ENCODE peak calls at places on chromosomes 5 and 9, in nine cellular contexts. Z is sigmoid colon, S is GM12892, K is esophagus muscularis mucosa, W is upper lobe of left lung, M is prostate gland, Q is transverse colon, E is HCT116, D is spleen. R is an unnamed sample.

GRCh38 chr5:169735913-169736312 is 98.8 kb downstream of the DOCK2 start:
- DNase-seq in M (no peak), K (peak), E (no peak), D (no peak), Q (no peak), W (no peak), Z (no peak), S (no peak), R (no peak)

GRCh38 chr9:7289773-7290172 is 509.8 kb downstream of the DMAC1 start:
- DNase-seq in S (no peak), K (no peak), Q (no peak), Z (no peak), E (no peak), W (no peak), D (no peak), M (no peak), R (no peak)

GRCh38 chr9:30075451-30076199 is 2308.8 kb upstream of the ACO1 start:
- DNase-seq in W (no peak), S (no peak), E (peak), D (no peak), Z (no peak), M (no peak), K (no peak), Q (no peak), R (no peak)

GRCh38 chr5:142048272-142048671 is 35.4 kb upstream of the GNPDA1 start:
- DNase-seq in D (no peak), S (no peak), E (no peak), K (no peak), Q (no peak), W (no peak), M (no peak), Z (no peak), R (no peak)

GRCh38 chr5:58872670-58873273 is 289.9 kb downstream of the RAB3C start:
- DNase-seq in W (no peak), S (no peak), D (no peak), K (no peak), E (no peak), M (no peak), Q (no peak), Z (no peak), R (no peak)

GRCh38 chr9:127078988-127079387 is 43.4 kb downstream of the ANGPTL2 start:
- DNase-seq in W (no peak), D (no peak), M (no peak), S (no peak), E (no peak), Z (no peak), Q (no peak), K (no peak), R (no peak)

GRCh38 chr5:84382363-84383295 is 2.1 kb downstream of the EDIL3 start:
- DNase-seq in Z (peak), K (no peak), Q (peak), D (no peak), S (no peak), E (no peak), M (peak), W (peak), R (no peak)

GRCh38 chr9:121478816-121479676 is 20.6 kb downstream of the GGTA1 start:
- DNase-seq in W (no peak), M (no peak), D (no peak), E (no peak), Z (no peak), Q (no peak), S (no peak), K (no peak), R (no peak)

GRCh38 chr5:150021491-150022162 is 21.1 kb downstream of the HMGXB3 start:
- DNase-seq in S (no peak), D (no peak), K (no peak), Q (no peak), W (no peak), M (peak), Z (no peak), E (peak), R (no peak)

GRCh38 chr5:33612386-33612785 is 171.6 kb downstream of the TARS1 start:
- DNase-seq in S (no peak), D (no peak), Q (no peak), M (no peak), Z (no peak), W (no peak), E (no peak), K (no peak), R (no peak)

GRCh38 chr9:136138566-136138965 is 19.9 kb upstream of the TMEM250 start:
- DNase-seq in D (no peak), Z (no peak), K (no peak), Q (peak), W (peak), S (no peak), E (peak), M (no peak), R (peak)

GRCh38 chr5:53080271-53080670 is 29.3 kb downstream of the MOCS2 start:
- DNase-seq in S (no peak), W (no peak), K (no peak), Z (no peak), E (no peak), M (no peak), D (no peak), Q (no peak), R (no peak)

GRCh38 chr9:126690431-126691051 is 76.8 kb downstream of the LMX1B start:
- DNase-seq in S (peak), K (no peak), Z (peak), D (peak), M (peak), E (peak), Q (peak), W (peak), R (peak)

GRCh38 chr9:18896531-18897179 is 136.4 kb downstream of the SAXO1 start:
- DNase-seq in Z (no peak), Q (no peak), E (no peak), K (no peak), D (no peak), S (no peak), W (no peak), M (no peak), R (no peak)

GRCh38 chr9:99745085-99745484 is 76.6 kb upstream of the NR4A3 start:
- DNase-seq in K (no peak), Q (no peak), D (no peak), M (no peak), S (no peak), W (no peak), Z (no peak), E (no peak), R (no peak)

GRCh38 chr5:111829701-111830100 is 72.7 kb upstream of the NREP start:
- DNase-seq in S (no peak), Z (no peak), D (no peak), E (no peak), K (no peak), W (no peak), M (no peak), Q (no peak), R (no peak)

GRCh38 chr9:133803028-133803585 is 65.0 kb upstream of the SARDH start:
- DNase-seq in K (no peak), Q (no peak), S (no peak), W (no peak), M (no peak), Z (no peak), E (no peak), D (no peak), R (no peak)

GRCh38 chr5:320524-321232 is 836 bp upstream of the AHRR start:
- DNase-seq in E (no peak), M (no peak), K (no peak), D (no peak), W (no peak), S (no peak), Z (no peak), Q (no peak), R (no peak)

GRCh38 chr5:96743065-96743768 is 64.5 kb downstream of the ERAP1 start:
- DNase-seq in Q (no peak), Z (peak), D (no peak), M (no peak), S (no peak), K (no peak), E (no peak), W (peak), R (no peak)

GRCh38 chr9:119375892-119376291 is 6.7 kb upstream of the BRINP1 start:
- DNase-seq in D (no peak), S (no peak), K (peak), Z (no peak), M (no peak), E (peak), Q (peak), W (no peak), R (no peak)

GRCh38 chr5:130549884-130550552 is 615.0 kb downstream of the HINT1 start:
- DNase-seq in Z (no peak), M (no peak), W (no peak), K (no peak), Q (no peak), S (no peak), D (no peak), E (peak), R (no peak)

GRCh38 chr5:113488645-113489184 is 462 bp upstream of the MCC start:
- DNase-seq in W (no peak), K (no peak), Q (no peak), M (no peak), Z (no peak), S (no peak), E (peak), D (no peak), R (no peak)

GRCh38 chr5:151079838-151080619 is 805 bp downstream of the TNIP1 start:
- DNase-seq in M (peak), Q (no peak), D (peak), S (no peak), W (no peak), K (no peak), Z (no peak), E (no peak), R (no peak)

GRCh38 chr5:81081461-81081835 is 121.3 kb downstream of the RASGRF2 start:
- DNase-seq in W (no peak), Q (no peak), S (no peak), E (no peak), K (no peak), Z (no peak), M (no peak), D (no peak), R (no peak)

GRCh38 chr9:112863214-112863613 is 27.5 kb downstream of the SLC46A2 start:
- DNase-seq in Z (peak), K (no peak), W (peak), Q (no peak), E (no peak), D (peak), M (no peak), S (no peak), R (no peak)

GRCh38 chr9:2127486-2127885 is 112.3 kb downstream of the SMARCA2 start:
- DNase-seq in S (no peak), E (no peak), M (no peak), W (no peak), K (no peak), D (no peak), Z (no peak), Q (no peak), R (no peak)

GRCh38 chr5:63451188-63451587 is 511.1 kb downstream of the HTR1A start:
- DNase-seq in E (no peak), S (no peak), K (no peak), Q (no peak), Z (no peak), M (no peak), W (no peak), D (no peak), R (no peak)

GRCh38 chr5:10892135-10892910 is 131.3 kb upstream of the DAP start:
- DNase-seq in D (no peak), W (no peak), K (no peak), E (no peak), M (no peak), Q (no peak), Z (no peak), S (no peak), R (no peak)

DNA sequence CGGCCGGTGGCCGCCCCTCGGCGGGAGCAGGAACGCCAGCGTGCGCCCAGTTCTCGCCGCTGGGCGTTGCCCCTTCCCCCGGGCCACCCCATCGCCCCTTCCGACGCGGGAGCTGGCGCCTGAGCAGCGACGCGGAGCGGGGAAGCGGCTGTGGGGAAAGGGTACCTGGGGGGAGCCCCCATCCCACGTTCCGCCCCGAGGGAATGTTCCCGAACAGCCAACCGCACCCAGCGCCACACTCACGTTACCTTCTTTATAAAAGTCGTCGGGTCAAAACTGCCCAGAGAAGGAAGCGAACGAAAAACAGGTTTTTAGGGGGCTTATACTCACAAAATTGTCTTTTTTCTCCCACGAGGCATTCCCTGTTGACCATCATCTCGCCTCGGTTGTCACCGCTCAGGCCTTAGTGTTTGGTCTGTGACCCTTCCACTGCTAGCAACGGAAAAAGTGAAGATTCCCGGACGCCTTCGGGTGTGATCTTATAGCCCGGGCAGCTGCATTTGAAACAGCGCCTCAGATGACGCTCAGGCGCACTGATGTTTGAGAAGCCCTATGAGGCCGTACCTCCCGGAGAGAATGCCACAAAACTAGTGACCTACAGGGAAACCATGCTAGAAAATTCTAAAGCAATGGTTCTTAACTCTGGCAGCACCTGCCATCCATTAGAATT is 472 bp upstream of the GOLM1 start:
- DNase-seq in M (peak), S (no peak), W (peak), D (no peak), Q (peak), K (no peak), Z (peak), E (peak), R (no peak)
- TF ChIP-seq POLR2A in M (no peak), S (no peak), W (no peak), D (no peak), Q (peak), K (no peak), Z (no peak), E (peak), R (no peak)

GRCh38 chr5:124728331-124729307 is 17.8 kb downstream of the ZNF608 start:
- DNase-seq in S (no peak), K (no peak), Z (no peak), D (no peak), Q (no peak), E (no peak), M (no peak), W (no peak), R (no peak)
- TF ChIP-seq POLR2AphosphoS5 in S (no peak), K (no peak), Z (no peak), D (no peak), Q (no peak), E (no peak), M (no peak), W (no peak), R (no peak)

DNA sequence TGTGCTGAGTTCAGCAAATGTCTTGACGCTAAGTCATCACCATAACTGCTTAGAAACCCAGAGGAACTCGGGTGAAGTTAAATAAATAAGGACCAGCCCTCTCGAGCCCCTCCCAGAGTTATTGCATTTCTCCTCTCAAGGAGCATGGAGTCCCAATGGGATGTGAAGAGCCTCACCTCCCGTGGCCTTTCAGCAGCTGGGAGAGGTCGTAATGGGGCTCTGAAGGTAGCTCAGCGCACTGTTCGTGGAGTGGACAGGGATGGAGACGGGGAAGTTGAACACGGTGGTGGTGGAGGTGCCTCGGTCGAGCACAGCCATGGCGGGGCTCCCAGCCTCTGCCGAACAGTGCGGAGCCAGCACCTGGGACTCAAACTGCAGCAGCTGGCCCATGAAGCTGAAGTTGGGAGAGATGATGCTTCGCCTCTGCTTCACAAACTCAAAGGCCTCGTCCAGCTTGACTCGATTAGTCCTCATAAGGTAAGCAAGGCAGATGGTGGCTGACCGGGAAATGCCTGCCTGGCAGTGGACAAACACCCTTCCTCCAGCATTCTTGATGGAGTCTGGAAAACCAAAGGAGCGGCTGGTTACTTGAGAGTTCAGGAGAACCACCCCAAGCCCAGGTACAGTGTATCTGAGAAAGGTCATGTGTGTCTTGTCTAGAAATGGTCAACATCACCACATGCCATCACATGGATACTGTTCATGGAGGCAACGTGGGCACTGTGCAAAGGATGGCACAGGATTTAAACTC is 2.2 kb downstream of the DUSP1 start:
- DNase-seq in E (no peak), Z (no peak), D (peak), K (no peak), W (peak), Q (peak), S (no peak), M (no peak), R (no peak)
- TF ChIP-seq POLR2A in E (no peak), Z (peak), D (peak), K (peak), W (peak), Q (peak), S (no peak), M (no peak), R (no peak)

DNA sequence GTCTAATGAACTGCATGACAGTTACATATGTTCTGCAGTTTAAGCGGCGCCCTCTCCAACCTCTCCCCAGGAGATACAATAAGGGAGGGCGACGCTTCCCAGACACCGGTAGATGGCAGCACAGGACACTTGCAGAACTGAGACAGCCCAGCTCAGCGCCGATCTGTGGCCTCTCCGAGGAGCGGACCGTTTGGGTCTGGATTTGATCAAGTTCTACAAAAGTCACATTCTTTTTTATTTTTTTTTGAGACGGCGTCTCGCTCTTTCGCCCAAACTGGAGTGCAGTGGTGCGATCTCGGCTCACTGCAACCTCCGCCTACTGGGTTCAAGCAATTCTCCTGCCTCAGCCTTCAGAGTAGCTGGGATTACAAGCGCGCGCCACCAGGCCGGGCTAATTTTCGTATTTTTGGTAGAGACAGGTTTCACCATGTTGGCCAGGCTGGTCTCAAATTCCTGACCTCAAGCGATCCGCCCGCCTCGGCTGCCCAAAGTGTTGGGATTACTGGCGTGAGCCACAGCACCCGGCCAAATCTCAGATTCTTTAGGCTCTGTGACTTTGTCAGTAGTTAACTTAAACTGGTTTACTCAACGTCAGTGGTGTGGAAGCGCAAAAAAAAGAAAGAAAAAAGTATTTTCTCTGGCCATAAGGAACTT is 1.4 kb upstream of the ATOSB start:
- DNase-seq in Z (peak), Q (peak), K (peak), E (peak), W (peak), M (peak), S (peak), D (peak), R (peak)
- TF ChIP-seq POLR2AphosphoS5 in Z (peak), Q (no peak), K (no peak), E (no peak), W (no peak), M (peak), S (no peak), D (peak), R (no peak)

GRCh38 chr5:54310433-54311177 is at the start of gene ARL15:
- DNase-seq in M (peak), Z (peak), D (peak), W (peak), K (peak), S (peak), Q (peak), E (peak), R (peak)
- TF ChIP-seq POLR2A in M (peak), Z (peak), D (peak), W (peak), K (peak), S (peak), Q (peak), E (peak), R (peak)

R was measured in GM12891.